ENCODE peak calls at places on chromosomes 5 and 9, in seven cellular contexts. C is prostate gland, J is sigmoid colon, H is stomach, U is spleen, B is breast epithelium, Y is endothelial cell of umbilical vein. N is an unnamed sample.

GRCh38 chr5:19701731-19702130 is 286.3 kb downstream of the CDH18 start:
- DNase-seq in C (no peak), J (no peak), H (no peak), U (no peak), B (no peak), Y (no peak), N (no peak)

GRCh38 chr9:83451308-83451707 is 86.9 kb downstream of the FRMD3 start:
- DNase-seq in C (no peak), J (no peak), H (no peak), U (no peak), B (peak), Y (no peak), N (no peak)

GRCh38 chr9:83219154-83219923 is 156.4 kb upstream of the RASEF start:
- DNase-seq in C (peak), J (peak), H (peak), U (peak), B (peak), Y (peak), N (peak)

GRCh38 chr5:123344819-123345426 is 78.3 kb downstream of the CEP120 start:
- DNase-seq in C (peak), J (no peak), H (no peak), U (no peak), B (no peak), Y (peak), N (no peak)

GRCh38 chr5:1246711-1247431 is 21.7 kb downstream of the SLC6A18 start:
- DNase-seq in C (no peak), J (no peak), H (peak), U (no peak), B (no peak), Y (peak), N (no peak)

GRCh38 chr5:134656690-134657089 is 8.1 kb downstream of the SEC24A start:
- DNase-seq in C (no peak), J (no peak), H (no peak), U (no peak), B (no peak), Y (no peak), N (no peak)

GRCh38 chr5:169717298-169717697 is 80.2 kb downstream of the DOCK2 start:
- DNase-seq in C (peak), J (no peak), H (no peak), U (no peak), B (peak), Y (peak), N (no peak)

GRCh38 chr9:35105126-35105525 is 2.2 kb upstream of the STOML2 start:
- DNase-seq in C (no peak), J (no peak), H (no peak), U (no peak), B (no peak), Y (no peak), N (no peak)

GRCh38 chr5:135313405-135313804 is 85.6 kb downstream of the MACROH2A1 start:
- DNase-seq in C (no peak), J (no peak), H (no peak), U (no peak), B (no peak), Y (no peak), N (no peak)

GRCh38 chr5:139971202-139971725 is 71.8 kb downstream of the NRG2 start:
- DNase-seq in C (no peak), J (no peak), H (no peak), U (no peak), B (peak), Y (no peak), N (no peak)

DNA sequence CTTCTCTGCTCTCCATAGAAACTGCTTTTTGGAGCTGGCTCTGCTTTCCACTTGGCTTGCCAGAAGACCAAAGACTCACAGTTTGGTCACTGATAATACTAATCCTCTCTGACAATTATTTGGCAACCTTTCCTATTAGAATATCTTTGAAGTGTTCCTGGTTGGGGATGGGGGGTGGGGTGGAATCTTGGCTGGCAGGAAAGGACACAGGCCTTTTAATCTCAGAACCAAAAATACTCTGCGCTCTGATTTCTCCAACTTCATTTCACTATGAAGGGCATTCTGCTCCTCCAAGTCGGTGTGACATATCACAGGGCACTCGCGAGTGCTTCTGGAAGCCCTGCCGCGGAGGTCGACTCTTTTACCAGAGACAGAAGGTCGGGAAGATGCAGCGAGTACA is 1329.0 kb upstream of the WWC1 start:
- DNase-seq in C (no peak), J (no peak), H (no peak), U (no peak), B (no peak), Y (no peak), N (no peak)
- H3K27ac ChIP-seq in C (no peak), J (no peak), H (no peak), U (no peak), B (no peak), Y (no peak), N (no peak)

GRCh38 chr5:131400585-131400984 is 136.7 kb downstream of the CDC42SE2 start:
- DNase-seq in C (no peak), J (no peak), H (no peak), U (no peak), B (no peak), Y (no peak), N (no peak)

GRCh38 chr5:131406997-131407638 is 143.3 kb downstream of the CDC42SE2 start:
- DNase-seq in C (no peak), J (no peak), H (peak), U (no peak), B (no peak), Y (no peak), N (no peak)

GRCh38 chr5:131405674-131406073 is 141.8 kb downstream of the CDC42SE2 start:
- DNase-seq in C (no peak), J (no peak), H (no peak), U (no peak), B (no peak), Y (no peak), N (no peak)

DNA sequence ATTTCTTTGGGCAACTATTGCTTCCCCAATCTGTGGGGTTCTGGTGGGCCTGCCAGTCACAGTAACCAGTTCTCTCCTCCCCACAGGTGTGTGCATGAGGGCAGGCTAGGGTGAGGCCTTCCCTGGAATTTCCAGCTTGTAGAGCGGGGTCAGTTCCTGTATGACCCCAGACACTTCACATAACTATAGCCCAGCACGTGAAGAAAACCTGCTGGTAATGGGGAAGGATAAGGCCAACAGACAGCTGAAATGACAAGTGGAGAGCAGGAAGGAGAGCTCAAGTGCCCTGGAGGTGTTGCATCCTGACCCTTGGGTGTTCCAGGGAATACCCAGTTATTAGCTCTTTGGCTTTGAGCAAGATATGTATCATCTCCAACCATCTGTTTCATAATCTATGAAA is 142.2 kb downstream of the CDC42SE2 start:
- DNase-seq in C (no peak), J (no peak), H (no peak), U (no peak), B (no peak), Y (no peak), N (no peak)
- TF ChIP-seq POLR2AphosphoS5 in C (no peak), J (no peak), H (no peak), U (no peak), B (no peak), Y (no peak), N (no peak)

GRCh38 chr9:107710552-107710951 is 221.0 kb upstream of the KLF4 start:
- DNase-seq in C (no peak), J (no peak), H (no peak), U (no peak), B (no peak), Y (no peak), N (no peak)

GRCh38 chr9:107712390-107712789 is 222.8 kb upstream of the KLF4 start:
- DNase-seq in C (no peak), J (no peak), H (no peak), U (no peak), B (no peak), Y (peak), N (no peak)

GRCh38 chr9:107710988-107711387 is 221.4 kb upstream of the KLF4 start:
- DNase-seq in C (no peak), J (no peak), H (no peak), U (no peak), B (no peak), Y (no peak), N (no peak)

GRCh38 chr9:107708786-107709185 is 219.2 kb upstream of the KLF4 start:
- DNase-seq in C (no peak), J (no peak), H (no peak), U (no peak), B (no peak), Y (no peak), N (no peak)

DNA sequence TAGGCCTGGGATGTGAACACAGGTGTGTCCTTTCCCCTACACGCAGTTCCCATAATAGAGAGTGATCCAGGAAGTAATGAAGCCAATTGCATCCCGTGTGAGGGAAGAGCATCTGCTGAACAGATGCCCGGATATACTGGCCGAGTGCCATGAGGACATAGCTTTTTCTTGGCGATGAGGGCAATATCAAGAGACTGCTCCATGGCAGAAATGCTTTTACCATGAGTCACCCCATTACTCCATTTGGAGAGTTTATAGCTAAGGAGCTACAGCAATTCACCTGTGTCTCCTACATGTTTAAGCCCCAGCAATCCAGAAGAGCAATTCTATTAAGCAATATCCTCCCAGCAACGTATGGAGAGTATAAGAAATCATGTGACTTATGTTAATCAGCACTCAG is 222.0 kb upstream of the KLF4 start:
- DNase-seq in C (no peak), J (no peak), H (no peak), U (no peak), B (peak), Y (peak), N (peak)
- TF ChIP-seq POLR2A in C (no peak), J (no peak), H (no peak), U (no peak), B (no peak), Y (no peak), N (no peak)

DNA sequence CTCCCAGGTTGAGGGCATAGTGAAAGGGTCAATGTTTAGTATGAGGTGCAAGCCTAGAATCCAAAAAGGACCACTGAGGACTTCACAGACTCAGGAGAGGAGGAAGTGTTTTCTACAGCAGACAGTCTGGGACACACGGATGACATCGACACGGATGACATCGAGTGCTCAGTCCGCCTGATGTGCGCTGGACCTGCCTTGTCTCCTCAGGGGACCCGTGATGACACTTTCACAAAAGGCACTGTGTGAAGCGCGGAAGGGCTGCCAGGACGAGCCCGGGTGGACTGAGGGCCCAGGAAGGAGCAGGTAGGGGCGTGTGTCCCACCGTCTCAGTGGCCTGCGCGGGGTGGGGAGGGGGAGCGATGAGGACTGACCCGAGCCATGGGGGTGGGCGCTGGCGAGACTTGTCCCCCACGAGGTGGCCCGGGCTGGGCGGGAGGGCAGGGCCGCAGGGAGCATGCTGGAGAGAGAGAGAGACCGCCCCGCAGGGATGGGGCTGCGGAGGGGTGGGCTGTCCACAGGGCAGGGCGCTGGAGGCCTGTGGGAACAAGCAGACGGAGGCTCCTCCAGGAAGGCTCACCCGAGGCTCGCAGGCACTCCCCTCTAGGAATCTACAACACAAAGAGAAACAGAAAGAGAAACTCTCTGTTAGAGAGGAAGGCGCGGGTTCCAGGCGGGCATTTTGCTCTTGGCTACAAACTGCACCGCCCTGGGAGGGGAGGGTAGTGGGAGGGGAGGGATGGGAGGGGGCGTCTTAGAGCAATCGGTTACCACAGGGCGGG is 54.9 kb downstream of the USP20 start:
- DNase-seq in C (no peak), J (no peak), H (peak), U (peak), B (no peak), Y (no peak), N (no peak)
- H3K27ac ChIP-seq in C (peak), J (peak), H (peak), U (peak), B (no peak), Y (no peak), N (no peak)

GRCh38 chr9:128790536-128790935 is 3.5 kb downstream of the TBC1D13 start:
- DNase-seq in C (no peak), J (no peak), H (no peak), U (no peak), B (no peak), Y (no peak), N (no peak)

GRCh38 chr9:128785427-128785826 is 1.6 kb upstream of the TBC1D13 start:
- DNase-seq in C (no peak), J (no peak), H (no peak), U (no peak), B (no peak), Y (no peak), N (no peak)

GRCh38 chr9:128787583-128788156 is 617 bp downstream of the TBC1D13 start:
- DNase-seq in C (peak), J (no peak), H (no peak), U (no peak), B (no peak), Y (peak), N (no peak)

GRCh38 chr9:128788445-128788844 is 1.4 kb downstream of the TBC1D13 start:
- DNase-seq in C (no peak), J (no peak), H (no peak), U (no peak), B (no peak), Y (no peak), N (no peak)

DNA sequence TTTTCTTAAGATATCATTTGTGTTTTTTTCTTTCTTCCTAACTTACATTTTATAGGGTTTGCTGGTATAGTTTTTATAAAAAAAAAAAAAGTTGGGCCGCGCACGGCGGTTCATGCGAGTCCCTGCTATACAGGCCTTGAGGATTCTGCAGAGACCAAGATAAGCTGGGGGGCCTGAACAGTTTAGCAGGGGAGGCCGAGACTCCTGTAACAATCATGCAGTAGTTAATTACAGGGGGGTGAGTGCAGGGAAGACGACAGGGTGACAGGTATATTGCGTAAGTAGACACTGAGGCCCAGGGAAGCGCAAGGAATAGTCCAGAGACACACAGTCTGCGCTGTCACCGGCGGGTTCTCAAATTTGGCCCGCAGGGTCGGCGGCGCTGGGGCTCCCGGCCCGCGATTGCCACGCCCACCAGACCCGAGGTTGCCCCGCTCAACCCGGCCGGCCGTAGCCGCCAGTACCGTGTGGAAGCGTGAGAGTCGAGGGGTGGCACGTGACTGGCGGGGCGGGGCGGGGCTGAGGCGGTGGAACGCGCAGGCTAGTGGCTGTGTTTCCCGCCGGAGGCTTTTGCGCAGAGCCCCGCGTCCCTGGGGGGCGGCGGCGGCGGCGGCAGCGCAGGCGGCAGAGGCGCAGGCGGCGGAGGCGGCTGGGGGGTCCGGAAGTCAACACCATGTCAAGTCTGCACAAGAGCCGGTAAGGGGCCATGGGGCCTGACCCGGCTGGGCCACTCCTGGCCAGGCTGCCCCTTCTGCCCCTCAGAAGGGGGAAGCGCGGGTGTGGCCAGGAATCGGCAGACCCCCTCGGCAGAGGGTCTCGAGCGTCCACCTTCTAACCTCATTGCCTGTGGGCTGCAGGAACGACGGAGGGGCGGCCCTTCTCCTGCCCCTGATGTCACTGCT is at the start of gene TBC1D13:
- DNase-seq in C (peak), J (peak), H (peak), U (peak), B (peak), Y (peak), N (peak)
- TF ChIP-seq POLR2AphosphoS5 in C (peak), J (peak), H (peak), U (peak), B (peak), Y (peak), N (peak)

DNA sequence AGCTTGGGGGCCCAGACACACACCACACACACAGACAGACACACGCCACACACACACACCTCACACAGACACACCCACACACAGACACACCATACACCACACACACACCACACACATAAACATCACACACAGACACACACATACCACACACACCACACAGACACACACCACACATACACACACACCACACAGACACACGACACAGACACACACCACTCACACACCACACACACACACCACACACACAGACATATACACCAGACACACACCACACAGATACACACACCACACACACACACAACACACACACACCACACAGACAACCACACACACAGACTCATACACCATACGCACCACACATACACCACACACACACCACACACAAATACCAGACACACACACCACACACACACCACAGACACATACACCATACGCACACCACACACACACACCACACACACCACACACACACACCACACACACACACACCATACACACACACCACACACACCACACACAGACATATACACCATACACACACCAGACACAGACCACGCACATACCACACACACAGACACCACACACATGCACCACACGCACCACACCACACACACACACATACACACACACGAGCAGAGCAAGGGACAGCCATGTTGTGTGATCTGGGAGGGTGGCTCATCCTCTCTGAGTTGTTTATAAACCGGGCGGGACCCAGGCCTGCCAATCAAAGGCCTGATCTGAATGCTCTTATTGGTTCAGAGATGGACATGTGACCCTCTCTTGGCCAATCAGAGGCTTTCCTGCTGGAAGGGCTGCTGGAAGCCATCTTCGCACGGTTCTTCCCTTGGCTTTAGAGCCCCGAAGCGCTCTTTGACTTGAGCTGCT is 148.3 kb downstream of the GAPVD1 start:
- DNase-seq in C (no peak), J (no peak), H (no peak), U (no peak), B (no peak), Y (no peak), N (no peak)
- TF ChIP-seq POLR2A in C (no peak), J (no peak), H (no peak), U (no peak), B (no peak), Y (no peak), N (no peak)

DNA sequence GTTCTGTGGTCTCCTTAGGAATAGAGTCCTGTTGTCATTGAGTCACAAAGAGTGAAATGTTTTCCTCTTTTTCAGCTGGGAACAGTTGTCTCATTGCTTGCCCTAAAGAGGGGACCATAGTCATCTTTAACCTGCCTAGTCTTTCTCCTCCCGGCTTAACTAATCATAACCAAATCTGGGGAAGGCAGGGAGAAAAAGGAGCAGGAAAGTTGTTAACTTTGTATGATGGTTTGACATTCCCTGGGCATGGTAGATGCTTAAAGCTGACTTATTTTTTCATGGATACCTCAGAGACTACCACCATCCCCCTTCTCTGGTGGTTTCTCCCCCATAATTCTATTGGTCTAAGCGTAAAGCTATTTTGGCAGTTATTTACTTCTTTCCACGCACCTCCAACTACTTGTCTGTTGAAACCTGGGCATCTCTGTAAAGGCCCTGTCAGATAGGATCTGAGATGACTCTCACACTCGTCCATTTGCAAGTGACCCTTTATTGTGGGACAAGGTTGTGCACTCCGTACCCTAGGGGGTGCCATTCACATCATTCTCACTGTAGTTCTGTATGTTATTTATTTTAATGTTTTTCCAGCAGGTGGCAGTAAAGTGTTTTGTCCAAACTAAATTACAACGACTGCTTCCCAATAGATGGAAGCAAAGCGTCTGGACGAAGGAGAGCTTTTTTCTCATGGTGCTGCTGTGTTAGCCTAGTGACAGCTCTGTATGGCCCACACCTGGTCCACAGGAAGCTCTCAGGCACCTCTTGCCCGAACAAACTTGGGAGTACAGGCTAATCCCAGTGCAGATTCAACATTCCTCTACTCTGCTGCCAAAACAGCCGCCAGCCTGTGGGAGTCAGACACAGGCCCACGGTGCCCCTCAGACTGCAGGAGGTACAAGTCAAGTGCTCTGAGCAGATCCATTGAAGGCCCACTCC is 3.0 kb upstream of the FAM13B start:
- DNase-seq in C (peak), J (peak), H (peak), U (no peak), B (peak), Y (peak), N (no peak)
- H3K27ac ChIP-seq in C (no peak), J (peak), H (no peak), U (no peak), B (peak), Y (no peak), N (no peak)

GRCh38 chr5:107388111-107388861 is 282.5 kb downstream of the EFNA5 start:
- DNase-seq in C (no peak), J (no peak), H (no peak), U (no peak), B (no peak), Y (peak), N (no peak)
- TF ChIP-seq POLR2AphosphoS5 in C (no peak), J (no peak), H (no peak), U (no peak), B (no peak), Y (no peak), N (no peak)

N was measured in suprapubic skin.